ENCODE peak calls at places on chromosome 22, in eight cellular contexts. W, F, L, J, M, P, T and Q are unnamed samples. For H3K9me3, the result is how much of the 10 kb centered on the place peaks cover.

GRCh38 chr22:21797444-21798221 is 62.0 kb upstream of the YPEL1 start:
- DNase-seq in W (no peak), F (no peak), L (no peak), J (peak), M (no peak), P (no peak), T (no peak), Q (no peak)

GRCh38 chr22:50547231-50547851 is 1.6 kb downstream of the KLHDC7B start:
- DNase-seq in W (peak), F (no peak), L (no peak), J (no peak), M (no peak), P (no peak), T (no peak), Q (no peak)

GRCh38 chr22:43060213-43060612 is 29.0 kb downstream of the TTLL1 start:
- DNase-seq in W (peak), F (no peak), L (peak), J (no peak), M (no peak), P (peak), T (no peak), Q (no peak)

GRCh38 chr22:37959231-37959825 is 5.8 kb downstream of the POLR2F start:
- DNase-seq in W (no peak), F (no peak), L (no peak), J (no peak), M (no peak), P (no peak), T (no peak), Q (no peak)

GRCh38 chr22:50583294-50583865 is 731 bp upstream of the CHKB start:
- DNase-seq in W (no peak), F (no peak), L (no peak), J (no peak), M (no peak), P (no peak), T (no peak), Q (no peak)

GRCh38 chr22:45586651-45587405 is 84.1 kb downstream of the FBLN1 start:
- DNase-seq in W (no peak), F (no peak), L (no peak), J (no peak), M (no peak), P (no peak), T (no peak), Q (no peak)

GRCh38 chr22:18130699-18131429 is 19.1 kb upstream of the USP18 start:
- DNase-seq in W (no peak), F (no peak), L (no peak), J (no peak), M (no peak), P (no peak), T (no peak), Q (no peak)

GRCh38 chr22:50528682-50529415 is 963 bp downstream of the TYMP start:
- DNase-seq in W (no peak), F (no peak), L (no peak), J (no peak), M (no peak), P (no peak), T (no peak), Q (no peak)

GRCh38 chr22:39662677-39663034 is 92.1 kb downstream of the CACNA1I start:
- DNase-seq in W (no peak), F (no peak), L (peak), J (no peak), M (no peak), P (no peak), T (no peak), Q (no peak)
- H3K4me3 ChIP-seq in W (peak), F (peak), L (peak), J (no peak), M (no peak), P (no peak), T (no peak), Q (no peak)

DNA sequence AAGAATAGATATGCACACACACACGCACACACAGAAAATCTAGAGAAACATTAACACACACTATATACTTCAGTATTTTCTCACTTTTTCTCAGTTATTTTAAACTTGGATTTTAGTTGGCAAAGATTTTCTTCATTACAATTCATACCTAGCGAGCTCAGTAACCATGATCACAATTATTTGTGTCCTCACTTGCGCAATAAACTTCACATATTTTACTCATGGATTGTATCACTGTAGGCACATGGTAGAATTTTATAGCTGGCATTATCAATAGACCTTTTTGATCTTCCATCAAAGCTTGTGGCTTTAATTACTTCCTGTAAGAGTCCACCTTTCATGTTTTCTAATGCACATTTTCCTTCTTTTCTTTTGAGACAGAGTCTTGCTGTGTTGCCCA is 4.8 kb upstream of the XKR3 start:
- DNase-seq in W (no peak), F (no peak), L (no peak), J (no peak), M (no peak), P (no peak), T (no peak), Q (no peak)
- H3K9me3 ChIP-seq in W (under half), F (under half), L (under half), J (under half), M (under half), P (under half), T (under half), Q (under half)

DNA sequence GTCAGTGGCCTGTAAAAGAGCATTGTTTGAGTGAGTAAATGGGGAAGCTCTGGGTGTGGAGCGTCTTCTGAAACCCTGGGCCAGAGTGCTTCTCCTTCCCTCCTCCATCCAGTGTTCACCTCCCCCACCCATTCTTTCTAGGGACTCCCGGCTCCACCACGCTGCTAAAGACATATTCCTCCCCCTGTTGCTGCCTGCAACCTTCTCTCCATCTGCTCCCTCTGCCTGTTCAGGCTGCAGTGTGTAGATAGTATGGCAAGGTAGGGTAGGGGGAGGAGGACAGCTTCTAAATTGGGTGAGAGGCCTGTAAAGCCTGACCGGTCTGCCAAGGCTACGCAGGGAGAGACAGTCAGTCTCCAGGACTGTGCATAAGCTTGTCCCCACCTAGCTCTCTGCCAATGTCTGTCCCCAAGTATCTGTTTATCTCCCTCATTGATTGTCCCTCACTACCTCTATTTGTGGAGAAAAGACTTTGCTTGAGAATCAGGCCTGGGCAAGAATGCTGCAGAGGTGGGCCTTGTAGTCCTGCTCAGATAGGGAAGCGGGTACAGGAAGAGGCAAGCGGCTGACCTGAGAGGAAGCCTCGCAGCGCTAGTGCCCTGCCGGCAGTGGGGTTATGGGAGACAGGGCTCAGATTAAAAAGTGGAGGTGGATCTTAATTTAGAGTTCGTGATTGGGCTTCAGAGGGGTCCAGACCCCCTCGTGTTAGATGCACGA is 905 bp upstream of the SEZ6L start:
- DNase-seq in W (no peak), F (no peak), L (peak), J (no peak), M (no peak), P (no peak), T (no peak), Q (no peak)
- H3K4me3 ChIP-seq in W (no peak), F (no peak), L (peak), J (no peak), M (no peak), P (no peak), T (no peak), Q (no peak)

DNA sequence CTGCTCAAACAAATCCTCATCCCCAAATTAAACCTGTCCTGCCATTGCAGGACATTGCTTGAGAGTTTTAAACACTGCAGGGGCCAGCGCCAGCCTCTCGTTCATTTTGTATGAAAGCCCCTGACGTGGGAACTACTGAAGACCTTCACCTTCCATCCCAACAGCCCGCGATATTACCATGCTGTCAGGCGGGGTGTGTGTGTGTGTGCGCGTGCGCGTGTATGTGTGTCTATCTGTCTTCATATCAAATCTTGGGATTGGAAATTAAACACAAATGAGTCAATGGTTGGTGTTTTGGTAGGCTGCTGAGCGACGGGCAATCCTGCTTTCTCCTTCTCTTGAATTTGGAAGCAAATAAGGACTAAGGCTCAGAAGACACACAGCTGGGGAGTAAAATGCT is 776.9 kb downstream of the TBC1D22A start:
- DNase-seq in W (no peak), F (no peak), L (no peak), J (no peak), M (no peak), P (no peak), T (no peak), Q (no peak)
- H3K9me3 ChIP-seq in W (under half), F (under half), L (under half), J (under half), M (under half), P (under half), T (under half), Q (half or more)

GRCh38 chr22:23184764-23185113 is 4.4 kb downstream of the BCR start:
- DNase-seq in W (no peak), F (no peak), L (no peak), J (no peak), M (no peak), P (no peak), T (no peak), Q (no peak)
- H3K4me3 ChIP-seq in W (no peak), F (peak), L (no peak), J (no peak), M (peak), P (peak), T (no peak), Q (no peak)

GRCh38 chr22:46907578-46908215 is 145.2 kb downstream of the TBC1D22A start:
- DNase-seq in W (no peak), F (no peak), L (no peak), J (no peak), M (no peak), P (no peak), T (no peak), Q (no peak)
- H3K9me3 ChIP-seq in W (under half), F (under half), L (under half), J (under half), M (under half), P (under half), T (under half), Q (under half)